ENCODE peak calls at places on chromosome 1, in six cellular contexts. B is NCI-H69; W is stimulated activated CD8-positive, alpha-beta memory T cell treated with anti-CD3 and anti-CD28 coated beads, Interleukin-4, amount 100 ng/mL, for 24 hours; C is GOT3; Y is cardiac muscle cell; J is EL. K is an unnamed sample.

GRCh38 chr1:203525685-203526084 is 31.7 kb downstream of the OPTC start:
- DNase-seq in B (no peak), J (no peak), W (no peak), C (no peak), Y (no peak), K (no peak)

GRCh38 chr1:46285730-46286477 is 17.5 kb downstream of the LRRC41 start:
- DNase-seq in B (no peak), C (no peak), J (no peak), W (peak; percentile 7), Y (no peak), K (no peak)

GRCh38 chr1:221268295-221268694 is 389.1 kb downstream of the HLX start:
- DNase-seq in C (no peak), J (peak; percentile 76), W (no peak), Y (peak; percentile 58), B (no peak), K (no peak)

GRCh38 chr1:111729271-111729921 is 9.8 kb downstream of the INKA2 start:
- DNase-seq in C (no peak), J (no peak), W (no peak), Y (no peak), B (peak; percentile 20), K (no peak)

GRCh38 chr1:240294566-240294965 is 202.9 kb downstream of the FMN2 start:
- DNase-seq in B (no peak), Y (no peak), C (no peak), W (no peak), J (no peak), K (no peak)

GRCh38 chr1:7298145-7298544 is 473.0 kb upstream of the VAMP3 start:
- DNase-seq in W (no peak), C (no peak), J (no peak), Y (peak; percentile 5), B (no peak), K (no peak)

GRCh38 chr1:8353386-8353785 is 35.5 kb downstream of the SLC45A1 start:
- DNase-seq in W (no peak), J (no peak), B (no peak), Y (no peak), C (no peak), K (no peak)

GRCh38 chr1:19651141-19651737 is 7.1 kb downstream of the NBL1 start:
- DNase-seq in B (peak; percentile 53), J (peak; percentile 53), C (no peak), W (no peak), Y (peak; percentile 72), K (no peak)

GRCh38 chr1:93081716-93082115 is 2.6 kb downstream of the MTF2 start:
- DNase-seq in J (peak; percentile 88), W (no peak), Y (peak; percentile 91), B (no peak), C (no peak), K (no peak)

GRCh38 chr1:21703318-21703963 is 34.3 kb upstream of the RAP1GAP start:
- DNase-seq in J (peak; percentile 71), B (peak; percentile 31), W (no peak), C (no peak), Y (peak; percentile 63), K (no peak)

GRCh38 chr1:119594386-119594785 is 53.7 kb downstream of the ZNF697 start:
- DNase-seq in B (no peak), C (no peak), W (no peak), Y (peak; percentile 59), J (no peak), K (no peak)

GRCh38 chr1:39657923-39658485 is 13.9 kb downstream of the NT5C1A start:
- DNase-seq in Y (peak; percentile 83), C (peak; percentile 27), W (peak; percentile 32), B (peak; percentile 71), J (peak; percentile 74), K (peak; percentile 59)

GRCh38 chr1:179230721-179231120 is 1.2 kb upstream of the ABL2 start:
- DNase-seq in W (no peak), B (no peak), J (no peak), Y (no peak), C (no peak), K (no peak)

GRCh38 chr1:212118167-212118871 is 82.8 kb downstream of the DTL start:
- DNase-seq in J (peak; percentile 12), C (no peak), B (no peak), Y (peak; percentile 59), W (no peak), K (no peak)